ENCODE peak calls at places on chromosomes 7 and 10, in eight cellular contexts. Q is heart right ventricle, S is thoracic aorta, O is A673, A is BJ, N is MCF 10A, W is GM06990, V is HFF-Myc. H is an unnamed sample.

GRCh38 chr7:33392143-33392542 is 262.8 kb downstream of the BBS9 start:
- DNase-seq in Q (no peak), S (no peak), O (no peak), A (no peak), N (no peak), W (no peak), V (no peak), H (no peak)

GRCh38 chr7:65475734-65476319 is 102.2 kb downstream of the ZNF92 start:
- DNase-seq in Q (no peak), S (no peak), O (no peak), A (no peak), N (no peak), W (peak), V (peak), H (no peak)

GRCh38 chr10:94123253-94123995 is 129.7 kb downstream of the PLCE1 start:
- DNase-seq in Q (no peak), S (no peak), O (no peak), A (peak), N (no peak), W (no peak), V (no peak), H (no peak)

GRCh38 chr10:108424656-108425055 is 1260.2 kb upstream of the SORCS1 start:
- DNase-seq in Q (no peak), S (no peak), O (no peak), A (no peak), N (peak), W (no peak), V (no peak), H (no peak)

GRCh38 chr10:102869290-102870198 is at the start of gene AS3MT:
- DNase-seq in Q (peak), S (no peak), O (peak), A (no peak), N (no peak), W (peak), V (no peak), H (peak)

GRCh38 chr10:104085801-104086400 is at the start of gene COL17A1:
- DNase-seq in Q (no peak), S (no peak), O (peak), A (no peak), N (peak), W (no peak), V (no peak), H (no peak)

GRCh38 chr10:101694674-101695403 is at the start of gene FBXW4:
- DNase-seq in Q (peak), S (peak), O (peak), A (no peak), N (peak), W (peak), V (no peak), H (peak)

GRCh38 chr7:7718461-7718860 is at the start of gene RPA3:
- DNase-seq in Q (no peak), S (no peak), O (no peak), A (no peak), N (no peak), W (no peak), V (no peak), H (no peak)

GRCh38 chr7:106041140-106041717 is 70.9 kb downstream of the SYPL1 start:
- DNase-seq in Q (no peak), S (no peak), O (peak), A (no peak), N (peak), W (no peak), V (no peak), H (no peak)

GRCh38 chr10:13586676-13587355 is at the start of gene PRPF18:
- DNase-seq in Q (peak), S (peak), O (peak), A (peak), N (peak), W (peak), V (peak), H (peak)

GRCh38 chr7:42192851-42193456 is 44.1 kb downstream of the GLI3 start:
- DNase-seq in Q (no peak), S (no peak), O (no peak), A (no peak), N (peak), W (no peak), V (no peak), H (no peak)

GRCh38 chr7:119935418-119936025 is 337.5 kb upstream of the KCND2 start:
- DNase-seq in Q (no peak), S (no peak), O (peak), A (no peak), N (peak), W (peak), V (peak), H (no peak)

GRCh38 chr7:74059681-74060588 is 23.7 kb upstream of the LIMK1 start:
- DNase-seq in Q (no peak), S (no peak), O (no peak), A (no peak), N (peak), W (no peak), V (no peak), H (no peak)
- TF ChIP-seq CTCF in Q (peak), S (no peak), O (no peak), A (peak), N (no peak), W (no peak), V (no peak), H (no peak)

GRCh38 chr7:70598976-70599375 is 533.0 kb upstream of the GALNT17 start:
- DNase-seq in Q (no peak), S (no peak), O (no peak), A (no peak), N (peak), W (no peak), V (no peak), H (no peak)
- TF ChIP-seq CTCF in Q (no peak), S (no peak), O (no peak), A (no peak), N (no peak), W (no peak), V (no peak), H (no peak)

DNA sequence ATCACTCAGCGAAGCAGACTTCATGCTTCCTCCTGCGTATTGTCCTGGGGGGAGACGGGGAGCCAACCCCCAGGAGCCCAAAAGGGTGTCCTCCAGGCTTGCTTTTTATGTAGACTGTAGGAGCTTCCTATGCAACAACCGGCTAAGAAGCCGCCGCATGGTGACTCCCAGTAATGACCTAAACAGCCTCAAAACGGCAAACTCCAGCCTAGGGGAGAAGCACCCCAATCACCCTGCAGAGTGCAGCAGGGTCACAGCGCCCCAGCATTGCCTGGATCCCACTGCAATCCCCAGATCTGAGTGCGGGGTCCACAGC is 52.0 kb downstream of the PROSER2 start:
- DNase-seq in Q (no peak), S (no peak), O (no peak), A (no peak), N (no peak), W (no peak), V (no peak), H (no peak)
- TF ChIP-seq CTCF in Q (no peak), S (no peak), O (no peak), A (no peak), N (no peak), W (no peak), V (no peak), H (peak)

DNA sequence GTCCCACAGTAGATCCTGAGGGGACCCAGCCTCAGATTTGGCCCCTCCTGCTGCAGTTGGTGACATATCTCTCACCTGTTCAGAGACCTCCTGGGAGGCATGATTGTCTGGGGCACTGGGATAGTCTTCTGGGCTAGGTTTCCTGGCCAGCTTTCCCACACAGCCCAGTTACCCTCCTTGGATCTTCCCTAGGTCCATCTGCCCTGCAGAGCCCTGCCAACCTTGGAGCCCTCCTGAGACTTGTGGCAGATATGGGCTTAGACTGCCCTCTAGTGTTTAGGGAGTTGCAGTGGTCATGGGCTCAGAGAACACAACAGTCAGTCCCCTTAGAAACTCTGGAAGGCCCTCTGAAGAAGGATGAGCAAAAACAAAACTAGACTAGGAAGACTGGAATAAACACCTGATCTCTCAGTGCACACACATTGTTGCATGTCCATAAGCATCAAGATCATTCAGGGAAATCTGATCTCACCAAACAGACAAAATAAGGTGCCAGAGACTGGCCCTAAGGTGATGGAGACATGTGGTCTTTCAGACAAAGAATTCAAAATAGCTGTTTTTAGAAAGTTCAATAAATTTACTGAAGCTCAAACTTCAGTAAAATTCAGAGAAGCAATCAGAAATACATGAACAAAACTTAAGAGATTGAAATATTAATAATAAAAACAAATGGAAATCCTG is 324.6 kb downstream of the ATRNL1 start:
- DNase-seq in Q (no peak), S (no peak), O (peak), A (peak), N (peak), W (peak), V (peak), H (no peak)
- TF ChIP-seq CTCF in Q (no peak), S (no peak), O (peak), A (peak), N (peak), W (peak), V (peak), H (peak)

DNA sequence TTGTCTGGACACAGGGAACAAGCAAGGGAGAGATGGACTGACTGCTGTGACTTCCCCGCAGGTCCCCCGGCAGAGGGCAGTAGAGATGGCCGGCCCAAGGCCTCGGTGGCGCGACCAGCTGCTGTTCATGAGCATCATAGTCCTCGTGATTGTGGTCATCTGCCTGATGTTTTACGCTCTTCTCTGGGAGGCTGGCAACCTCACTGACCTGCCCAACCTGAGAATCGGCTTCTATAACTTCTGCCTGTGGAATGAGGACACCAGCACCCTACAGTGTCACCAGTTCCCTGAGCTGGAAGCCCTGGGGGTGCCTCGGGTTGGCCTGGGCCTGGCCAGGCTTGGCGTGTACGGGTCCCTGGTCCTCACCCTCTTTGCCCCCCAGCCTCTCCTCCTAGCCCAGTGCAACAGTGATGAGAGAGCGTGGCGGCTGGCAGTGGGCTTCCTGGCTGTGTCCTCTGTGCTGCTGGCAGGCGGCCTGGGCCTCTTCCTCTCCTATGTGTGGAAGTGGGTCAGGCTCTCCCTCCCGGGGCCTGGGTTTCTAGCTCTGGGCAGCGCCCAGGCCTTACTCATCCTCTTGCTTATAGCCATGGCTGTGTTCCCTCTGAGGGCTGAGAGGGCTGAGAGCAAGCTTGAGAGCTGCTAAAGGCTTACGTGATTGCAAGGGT is 6.0 kb downstream of the CYREN start:
- DNase-seq in Q (no peak), S (no peak), O (no peak), A (no peak), N (no peak), W (no peak), V (no peak), H (no peak)
- TF ChIP-seq CTCF in Q (no peak), S (no peak), O (no peak), A (peak), N (no peak), W (peak), V (peak), H (no peak)

GRCh38 chr10:46273506-46274477 is 13.0 kb upstream of the ANTXRL start:
- DNase-seq in Q (no peak), S (no peak), O (no peak), A (no peak), N (no peak), W (no peak), V (no peak), H (peak)
- TF ChIP-seq CTCF in Q (no peak), S (no peak), O (no peak), A (no peak), N (no peak), W (no peak), V (no peak), H (no peak)

GRCh38 chr7:109126404-109127050 is 556.9 kb downstream of the DNAJB9 start:
- DNase-seq in Q (no peak), S (no peak), O (peak), A (no peak), N (no peak), W (no peak), V (no peak), H (no peak)

GRCh38 chr7:109121599-109122300 is 552.1 kb downstream of the DNAJB9 start:
- DNase-seq in Q (no peak), S (no peak), O (no peak), A (no peak), N (no peak), W (no peak), V (no peak), H (no peak)

DNA sequence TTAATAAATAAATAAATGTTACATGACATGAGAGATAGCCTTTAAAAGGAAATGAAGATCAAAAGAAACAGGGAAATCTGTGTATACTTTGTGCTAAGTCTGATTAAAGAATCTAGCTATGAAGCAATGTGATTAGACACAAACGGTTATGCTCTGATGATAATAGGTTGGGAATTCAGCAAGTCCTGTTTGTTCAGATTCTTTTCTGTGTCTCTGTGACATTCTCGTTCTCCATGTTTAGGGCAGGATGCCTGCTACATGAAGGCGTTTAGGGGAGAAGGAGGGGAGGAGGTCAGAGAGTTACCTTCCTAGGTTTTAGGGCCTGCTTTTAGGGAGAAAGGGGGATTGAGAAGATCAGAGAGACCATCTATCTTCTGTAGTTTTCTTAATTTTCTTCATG is 555.3 kb downstream of the DNAJB9 start:
- DNase-seq in Q (no peak), S (no peak), O (no peak), A (no peak), N (no peak), W (no peak), V (no peak), H (no peak)
- TF ChIP-seq CTCF in Q (no peak), S (no peak), O (no peak), A (no peak), N (no peak), W (no peak), V (no peak), H (no peak)

GRCh38 chr7:37494940-37495339 is 46.3 kb upstream of the ELMO1 start:
- DNase-seq in Q (no peak), S (no peak), O (no peak), A (no peak), N (no peak), W (peak), V (no peak), H (no peak)

GRCh38 chr7:37493810-37494209 is 45.1 kb upstream of the ELMO1 start:
- DNase-seq in Q (no peak), S (no peak), O (no peak), A (no peak), N (no peak), W (no peak), V (no peak), H (no peak)

GRCh38 chr7:37489703-37490102 is 41.0 kb upstream of the ELMO1 start:
- DNase-seq in Q (no peak), S (no peak), O (no peak), A (no peak), N (no peak), W (no peak), V (no peak), H (no peak)

GRCh38 chr7:37493123-37493522 is 44.5 kb upstream of the ELMO1 start:
- DNase-seq in Q (no peak), S (no peak), O (no peak), A (no peak), N (no peak), W (no peak), V (no peak), H (no peak)

GRCh38 chr7:37491919-37492694 is 43.4 kb upstream of the ELMO1 start:
- DNase-seq in Q (no peak), S (no peak), O (no peak), A (no peak), N (no peak), W (no peak), V (no peak), H (no peak)
- TF ChIP-seq CTCF in Q (no peak), S (no peak), O (peak), A (no peak), N (no peak), W (no peak), V (no peak), H (peak)

GRCh38 chr10:17290226-17290625 is 62.2 kb downstream of the VIM start:
- DNase-seq in Q (no peak), S (no peak), O (peak), A (no peak), N (peak), W (no peak), V (no peak), H (no peak)
- TF ChIP-seq CTCF in Q (peak), S (no peak), O (peak), A (no peak), N (peak), W (peak), V (peak), H (peak)